ENCODE peak calls at places on chromosomes 1 and 21, in seven cellular contexts. One of them, this sample, is unnamed.

GRCh38 chr21:42570841-42571387 is 57.3 kb downstream of the SLC37A1 start:
- DNase-seq in body of pancreas: peak; percentile 24
- DNase-seq in left ventricle myocardium inferior: no peak
- DNase-seq in GM23248: no peak
- DNase-seq in right atrium auricular region: no peak
- DNase-seq in CD8-positive, alpha-beta memory T cell: no peak
- DNase-seq in tibial artery: peak; percentile 10
- DNase-seq in this sample: no peak

GRCh38 chr1:98119793-98120192 is 199.0 kb upstream of the DPYD start:
- DNase-seq in GM23248: peak; percentile 27
- DNase-seq in CD8-positive, alpha-beta memory T cell: no peak
- DNase-seq in body of pancreas: peak; percentile 29
- DNase-seq in right atrium auricular region: no peak
- DNase-seq in left ventricle myocardium inferior: no peak
- DNase-seq in tibial artery: no peak
- DNase-seq in this sample: no peak

GRCh38 chr1:108033486-108034081 is 68.6 kb upstream of the VAV3 start:
- DNase-seq in GM23248: no peak
- DNase-seq in tibial artery: no peak
- DNase-seq in body of pancreas: no peak
- DNase-seq in CD8-positive, alpha-beta memory T cell: no peak
- DNase-seq in right atrium auricular region: no peak
- DNase-seq in left ventricle myocardium inferior: no peak
- DNase-seq in this sample: no peak

GRCh38 chr1:190551638-190552037 is 74.0 kb upstream of the BRINP3 start:
- DNase-seq in body of pancreas: no peak
- DNase-seq in GM23248: no peak
- DNase-seq in left ventricle myocardium inferior: no peak
- DNase-seq in tibial artery: no peak
- DNase-seq in CD8-positive, alpha-beta memory T cell: no peak
- DNase-seq in right atrium auricular region: no peak
- DNase-seq in this sample: no peak

GRCh38 chr1:32696041-32696440 is 6.5 kb downstream of the SYNC start:
- DNase-seq in right atrium auricular region: no peak
- DNase-seq in CD8-positive, alpha-beta memory T cell: no peak
- DNase-seq in GM23248: no peak
- DNase-seq in left ventricle myocardium inferior: no peak
- DNase-seq in body of pancreas: no peak
- DNase-seq in tibial artery: no peak
- DNase-seq in this sample: no peak

GRCh38 chr1:109775408-109775807 is 11.7 kb upstream of the EPS8L3 start:
- DNase-seq in body of pancreas: no peak
- DNase-seq in left ventricle myocardium inferior: no peak
- DNase-seq in CD8-positive, alpha-beta memory T cell: no peak
- DNase-seq in right atrium auricular region: no peak
- DNase-seq in tibial artery: no peak
- DNase-seq in GM23248: peak; percentile 53
- DNase-seq in this sample: no peak

GRCh38 chr1:33098371-33098770 is 17.4 kb downstream of the AZIN2 start:
- DNase-seq in left ventricle myocardium inferior: no peak
- DNase-seq in GM23248: no peak
- DNase-seq in tibial artery: no peak
- DNase-seq in right atrium auricular region: no peak
- DNase-seq in body of pancreas: no peak
- DNase-seq in CD8-positive, alpha-beta memory T cell: no peak
- DNase-seq in this sample: no peak

GRCh38 chr1:119008483-119009299 is 20.5 kb upstream of the TBX15 start:
- DNase-seq in left ventricle myocardium inferior: no peak
- DNase-seq in tibial artery: no peak
- DNase-seq in body of pancreas: peak; percentile 43
- DNase-seq in right atrium auricular region: peak; percentile 57
- DNase-seq in GM23248: peak; percentile 79
- DNase-seq in CD8-positive, alpha-beta memory T cell: no peak
- DNase-seq in this sample: no peak

GRCh38 chr21:36813071-36813470 is 114.2 kb downstream of the SIM2 start:
- DNase-seq in body of pancreas: no peak
- DNase-seq in CD8-positive, alpha-beta memory T cell: no peak
- DNase-seq in tibial artery: no peak
- DNase-seq in GM23248: peak; percentile 45
- DNase-seq in right atrium auricular region: no peak
- DNase-seq in left ventricle myocardium inferior: no peak
- DNase-seq in this sample: no peak

GRCh38 chr1:214213136-214213535 is 67.8 kb upstream of the SMYD2 start:
- DNase-seq in left ventricle myocardium inferior: no peak
- DNase-seq in tibial artery: no peak
- DNase-seq in CD8-positive, alpha-beta memory T cell: no peak
- DNase-seq in body of pancreas: no peak
- DNase-seq in right atrium auricular region: no peak
- DNase-seq in GM23248: peak; percentile 82
- DNase-seq in this sample: no peak

GRCh38 chr1:29388170-29388569 is 151.8 kb downstream of the PTPRU start:
- DNase-seq in right atrium auricular region: no peak
- DNase-seq in tibial artery: no peak
- DNase-seq in GM23248: no peak
- DNase-seq in CD8-positive, alpha-beta memory T cell: no peak
- DNase-seq in body of pancreas: no peak
- DNase-seq in left ventricle myocardium inferior: no peak
- DNase-seq in this sample: no peak

GRCh38 chr1:116825735-116826438 is 71.7 kb downstream of the CD2 start:
- DNase-seq in tibial artery: no peak
- DNase-seq in body of pancreas: peak; percentile 22
- DNase-seq in right atrium auricular region: no peak
- DNase-seq in GM23248: no peak
- DNase-seq in CD8-positive, alpha-beta memory T cell: no peak
- DNase-seq in left ventricle myocardium inferior: no peak
- DNase-seq in this sample: no peak

GRCh38 chr1:109799445-109799844 is 35.7 kb upstream of the EPS8L3 start:
- DNase-seq in CD8-positive, alpha-beta memory T cell: no peak
- DNase-seq in tibial artery: no peak
- DNase-seq in right atrium auricular region: no peak
- DNase-seq in body of pancreas: no peak
- DNase-seq in left ventricle myocardium inferior: no peak
- DNase-seq in GM23248: peak; percentile 38
- DNase-seq in this sample: no peak

GRCh38 chr21:29546071-29546470 is 247.3 kb downstream of the BACH1 start:
- DNase-seq in CD8-positive, alpha-beta memory T cell: no peak
- DNase-seq in GM23248: peak; percentile 8
- DNase-seq in right atrium auricular region: no peak
- DNase-seq in body of pancreas: no peak
- DNase-seq in left ventricle myocardium inferior: no peak
- DNase-seq in tibial artery: no peak
- DNase-seq in this sample: no peak

GRCh38 chr1:214214851-214215250 is 66.1 kb upstream of the SMYD2 start:
- DNase-seq in body of pancreas: no peak
- DNase-seq in left ventricle myocardium inferior: no peak
- DNase-seq in GM23248: no peak
- DNase-seq in right atrium auricular region: no peak
- DNase-seq in tibial artery: no peak
- DNase-seq in CD8-positive, alpha-beta memory T cell: no peak
- DNase-seq in this sample: no peak

GRCh38 chr1:83846138-83846537 is 152.8 kb downstream of the TTLL7 start:
- DNase-seq in left ventricle myocardium inferior: no peak
- DNase-seq in GM23248: no peak
- DNase-seq in tibial artery: no peak
- DNase-seq in body of pancreas: no peak
- DNase-seq in right atrium auricular region: no peak
- DNase-seq in CD8-positive, alpha-beta memory T cell: no peak
- DNase-seq in this sample: no peak

GRCh38 chr1:180925471-180926051 is 12.9 kb downstream of the KIAA1614 start:
- DNase-seq in left ventricle myocardium inferior: no peak
- DNase-seq in CD8-positive, alpha-beta memory T cell: no peak
- DNase-seq in right atrium auricular region: no peak
- DNase-seq in body of pancreas: no peak
- DNase-seq in GM23248: no peak
- DNase-seq in tibial artery: no peak
- DNase-seq in this sample: no peak

GRCh38 chr1:93744299-93744988 is 62.8 kb upstream of the BCAR3 start:
- DNase-seq in body of pancreas: no peak
- DNase-seq in left ventricle myocardium inferior: no peak
- DNase-seq in tibial artery: no peak
- DNase-seq in CD8-positive, alpha-beta memory T cell: no peak
- DNase-seq in right atrium auricular region: no peak
- DNase-seq in GM23248: no peak
- DNase-seq in this sample: no peak

GRCh38 chr1:248807067-248807737 is 18.5 kb downstream of the SH3BP5L start:
- DNase-seq in CD8-positive, alpha-beta memory T cell: no peak
- DNase-seq in body of pancreas: peak; percentile 64
- DNase-seq in tibial artery: no peak
- DNase-seq in left ventricle myocardium inferior: peak; percentile 46
- DNase-seq in right atrium auricular region: no peak
- DNase-seq in GM23248: peak; percentile 68
- DNase-seq in this sample: no peak

GRCh38 chr1:147273409-147274307 is 31.2 kb downstream of the CHD1L start:
- DNase-seq in body of pancreas: peak; percentile 19
- DNase-seq in left ventricle myocardium inferior: no peak
- DNase-seq in tibial artery: peak; percentile 34
- DNase-seq in GM23248: peak; percentile 93
- DNase-seq in right atrium auricular region: no peak
- DNase-seq in CD8-positive, alpha-beta memory T cell: peak; percentile 8
- DNase-seq in this sample: no peak

GRCh38 chr1:22922640-22923039 is 50.0 kb downstream of the LACTBL1 start:
- DNase-seq in body of pancreas: no peak
- DNase-seq in left ventricle myocardium inferior: no peak
- DNase-seq in right atrium auricular region: no peak
- DNase-seq in GM23248: no peak
- DNase-seq in CD8-positive, alpha-beta memory T cell: no peak
- DNase-seq in tibial artery: no peak
- DNase-seq in this sample: no peak

GRCh38 chr21:37915516-37915915 is 741 bp downstream of the KCNJ6 start:
- DNase-seq in right atrium auricular region: no peak
- DNase-seq in CD8-positive, alpha-beta memory T cell: no peak
- DNase-seq in left ventricle myocardium inferior: no peak
- DNase-seq in tibial artery: no peak
- DNase-seq in body of pancreas: no peak
- DNase-seq in GM23248: no peak
- DNase-seq in this sample: no peak

GRCh38 chr1:88608139-88608943 is 75.7 kb upstream of the PKN2 start:
- DNase-seq in GM23248: peak; percentile 54
- DNase-seq in tibial artery: no peak
- DNase-seq in left ventricle myocardium inferior: no peak
- DNase-seq in body of pancreas: no peak
- DNase-seq in right atrium auricular region: no peak
- DNase-seq in CD8-positive, alpha-beta memory T cell: no peak
- DNase-seq in this sample: no peak

GRCh38 chr1:46774297-46774696 is 24.5 kb upstream of the CYP4B1 start:
- DNase-seq in CD8-positive, alpha-beta memory T cell: no peak
- DNase-seq in GM23248: no peak
- DNase-seq in left ventricle myocardium inferior: no peak
- DNase-seq in right atrium auricular region: no peak
- DNase-seq in body of pancreas: no peak
- DNase-seq in tibial artery: no peak
- DNase-seq in this sample: no peak
- H3K9me3 ChIP-seq in CD8-positive, alpha-beta memory T cell: peaks cover 11% of the 10 kb centered on the region
- H3K9me3 ChIP-seq in GM23248: no peaks in the 10 kb centered on the region
- H3K9me3 ChIP-seq in left ventricle myocardium inferior: peaks cover 58% of the 10 kb centered on the region
- H3K9me3 ChIP-seq in right atrium auricular region: peaks cover 12% of the 10 kb centered on the region
- H3K9me3 ChIP-seq in body of pancreas: no peaks in the 10 kb centered on the region
- H3K9me3 ChIP-seq in tibial artery: no peaks in the 10 kb centered on the region
- H3K9me3 ChIP-seq in this sample: peaks cover 15% of the 10 kb centered on the region

GRCh38 chr1:222579316-222579715 is 10.4 kb downstream of the TAF1A start:
- DNase-seq in CD8-positive, alpha-beta memory T cell: no peak
- DNase-seq in left ventricle myocardium inferior: no peak
- DNase-seq in GM23248: no peak
- DNase-seq in tibial artery: no peak
- DNase-seq in right atrium auricular region: no peak
- DNase-seq in body of pancreas: no peak
- DNase-seq in this sample: no peak

GRCh38 chr1:222586842-222587241 is 2.9 kb downstream of the TAF1A start:
- DNase-seq in GM23248: no peak
- DNase-seq in body of pancreas: no peak
- DNase-seq in CD8-positive, alpha-beta memory T cell: no peak
- DNase-seq in left ventricle myocardium inferior: no peak
- DNase-seq in tibial artery: no peak
- DNase-seq in right atrium auricular region: no peak
- DNase-seq in this sample: no peak

GRCh38 chr1:222588135-222588534 is 1.6 kb downstream of the TAF1A start:
- DNase-seq in body of pancreas: no peak
- DNase-seq in left ventricle myocardium inferior: no peak
- DNase-seq in right atrium auricular region: no peak
- DNase-seq in CD8-positive, alpha-beta memory T cell: no peak
- DNase-seq in tibial artery: no peak
- DNase-seq in GM23248: peak; percentile 15
- DNase-seq in this sample: no peak

GRCh38 chr1:222583079-222583478 is 6.7 kb downstream of the TAF1A start:
- DNase-seq in left ventricle myocardium inferior: no peak
- DNase-seq in CD8-positive, alpha-beta memory T cell: no peak
- DNase-seq in tibial artery: no peak
- DNase-seq in body of pancreas: no peak
- DNase-seq in right atrium auricular region: no peak
- DNase-seq in GM23248: no peak
- DNase-seq in this sample: no peak

DNA sequence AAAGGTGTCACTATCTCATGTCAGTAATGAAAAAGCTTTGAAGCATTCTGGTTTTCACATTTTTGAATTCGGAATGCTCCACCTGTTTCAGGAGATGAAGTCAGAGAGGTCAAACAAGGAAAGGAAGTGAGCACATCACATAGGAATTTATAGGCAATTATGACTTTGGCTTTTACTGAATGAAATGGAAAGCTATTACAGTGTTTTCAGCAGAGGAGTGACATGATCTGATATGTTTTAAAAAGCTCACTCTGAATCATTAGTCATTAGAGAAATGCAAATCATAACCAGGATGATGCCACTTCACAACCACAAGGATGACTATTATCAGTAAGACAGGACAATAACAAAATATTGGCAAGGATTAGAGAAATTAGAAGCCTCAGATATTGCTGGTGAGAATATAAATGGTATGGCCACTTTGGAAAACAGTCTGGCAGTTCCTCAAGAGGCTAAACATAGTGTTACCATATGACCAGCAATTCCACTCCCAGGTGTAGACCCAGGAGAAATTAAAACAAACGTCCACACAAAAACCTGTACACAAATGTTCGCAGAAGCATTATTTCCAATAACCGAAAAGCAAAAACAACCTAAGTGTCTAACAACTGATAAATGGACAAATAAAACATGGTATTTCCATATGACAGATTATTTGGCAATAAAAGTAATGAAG is 7.5 kb downstream of the TAF1A start:
- DNase-seq in CD8-positive, alpha-beta memory T cell: no peak
- DNase-seq in right atrium auricular region: no peak
- DNase-seq in tibial artery: no peak
- DNase-seq in GM23248: peak; percentile 58
- DNase-seq in body of pancreas: no peak
- DNase-seq in left ventricle myocardium inferior: no peak
- DNase-seq in this sample: no peak
- H3K27ac ChIP-seq in CD8-positive, alpha-beta memory T cell: no peak overlapping the region
- H3K27ac ChIP-seq in right atrium auricular region: no peak overlapping the region
- H3K27ac ChIP-seq in tibial artery: no peak overlapping the region
- H3K27ac ChIP-seq in GM23248: peak overlapping the region; percentile 58
- H3K27ac ChIP-seq in body of pancreas: no peak overlapping the region
- H3K27ac ChIP-seq in left ventricle myocardium inferior: no peak overlapping the region
- H3K27ac ChIP-seq in this sample: no peak overlapping the region

GRCh38 chr1:202498542-202498941 is 150.0 kb downstream of the PPP1R12B start:
- DNase-seq in right atrium auricular region: no peak
- DNase-seq in tibial artery: no peak
- DNase-seq in left ventricle myocardium inferior: no peak
- DNase-seq in body of pancreas: no peak
- DNase-seq in CD8-positive, alpha-beta memory T cell: no peak
- DNase-seq in GM23248: peak; percentile 3
- DNase-seq in this sample: no peak
- H3K36me3 ChIP-seq in right atrium auricular region: peaks cover 27% of the 10 kb centered on the region
- H3K36me3 ChIP-seq in tibial artery: peaks cover 17% of the 10 kb centered on the region
- H3K36me3 ChIP-seq in left ventricle myocardium inferior: peaks cover 79% of the 10 kb centered on the region
- H3K36me3 ChIP-seq in body of pancreas: peaks cover 2% of the 10 kb centered on the region
- H3K36me3 ChIP-seq in CD8-positive, alpha-beta memory T cell: peaks cover 6% of the 10 kb centered on the region
- H3K36me3 ChIP-seq in GM23248: no peaks in the 10 kb centered on the region
- H3K36me3 ChIP-seq in this sample: peaks cover 76% of the 10 kb centered on the region

GRCh38 chr1:2854611-2855010 is 53.1 kb upstream of the TTC34 start:
- DNase-seq in body of pancreas: no peak
- DNase-seq in left ventricle myocardium inferior: no peak
- DNase-seq in tibial artery: no peak
- DNase-seq in right atrium auricular region: no peak
- DNase-seq in GM23248: no peak
- DNase-seq in CD8-positive, alpha-beta memory T cell: no peak
- DNase-seq in this sample: peak; percentile 21
- H3K9me3 ChIP-seq in body of pancreas: no peaks in the 10 kb centered on the region
- H3K9me3 ChIP-seq in left ventricle myocardium inferior: no peaks in the 10 kb centered on the region
- H3K9me3 ChIP-seq in tibial artery: no peaks in the 10 kb centered on the region
- H3K9me3 ChIP-seq in right atrium auricular region: no peaks in the 10 kb centered on the region
- H3K9me3 ChIP-seq in GM23248: no peaks in the 10 kb centered on the region
- H3K9me3 ChIP-seq in CD8-positive, alpha-beta memory T cell: no peaks in the 10 kb centered on the region
- H3K9me3 ChIP-seq in this sample: no peaks in the 10 kb centered on the region